ENCODE peak calls at places on chromosomes 11 and 22, in five cellular contexts. A is cardiac fibroblast, X is tibial artery, F is H9, Z is heart right ventricle. L is an unnamed sample.

GRCh38 chr11:119335091-119335654 is 846 bp downstream of the RNF26 start:
- DNase-seq in X (no peak), A (no peak), F (no peak), Z (no peak), L (no peak)

GRCh38 chr22:11627436-11627797 is 3900.6 kb upstream of the OR11H1 start:
- DNase-seq in X (no peak), A (no peak), F (no peak), Z (no peak), L (no peak)

GRCh38 chr22:47015589-47016178 is 253.2 kb downstream of the TBC1D22A start:
- DNase-seq in Z (no peak), F (no peak), X (no peak), A (no peak), L (no peak)

GRCh38 chr11:47514825-47515647 is 37.9 kb downstream of the CELF1 start:
- DNase-seq in X (no peak), F (peak), A (peak), Z (no peak), L (no peak)

GRCh38 chr11:14578551-14578956 is 58.4 kb upstream of the PSMA1 start:
- DNase-seq in X (no peak), A (peak), F (no peak), Z (no peak), L (no peak)

GRCh38 chr22:44181033-44181911 is 547 bp downstream of the PARVG start:
- DNase-seq in A (no peak), Z (peak), F (no peak), X (no peak), L (no peak)

GRCh38 chr11:63445720-63446119 is 45.2 kb downstream of the PLAAT5 start:
- DNase-seq in Z (no peak), X (no peak), F (no peak), A (peak), L (no peak)

GRCh38 chr11:128720522-128720985 is 26.7 kb downstream of the FLI1 start:
- DNase-seq in A (no peak), X (no peak), F (peak), Z (no peak), L (peak)

GRCh38 chr22:29798801-29799200 is 31.6 kb downstream of the UQCR10 start:
- DNase-seq in X (no peak), A (no peak), F (no peak), Z (peak), L (no peak)

GRCh38 chr11:124535552-124536232 is 7.8 kb downstream of the OR8B12 start:
- DNase-seq in Z (no peak), F (no peak), A (peak), X (no peak), L (no peak)

GRCh38 chr22:43897751-43898261 is 6.0 kb upstream of the PNPLA5 start:
- DNase-seq in Z (no peak), A (peak), X (no peak), F (no peak), L (no peak)

GRCh38 chr22:46395145-46395544 is 59.6 kb downstream of the TRMU start:
- DNase-seq in A (no peak), F (no peak), Z (no peak), X (no peak), L (no peak)

GRCh38 chr11:120579601-120580000 is 68.1 kb downstream of the GRIK4 start:
- DNase-seq in F (no peak), X (no peak), Z (no peak), A (no peak), L (no peak)

GRCh38 chr22:38163844-38164577 is 17.6 kb downstream of the PLA2G6 start:
- DNase-seq in F (no peak), A (no peak), X (no peak), Z (no peak), L (no peak)

GRCh38 chr11:17244046-17244445 is 32.5 kb upstream of the NUCB2 start:
- DNase-seq in F (no peak), X (no peak), A (no peak), Z (no peak), L (no peak)

GRCh38 chr22:39724857-39725256 is 154.3 kb downstream of the CACNA1I start:
- DNase-seq in Z (no peak), A (no peak), F (no peak), X (no peak), L (no peak)

GRCh38 chr11:95596011-95596489 is 193.5 kb downstream of the FAM76B start:
- DNase-seq in F (no peak), X (no peak), A (peak), Z (no peak), L (no peak)

GRCh38 chr22:50191041-50191740 is 5.5 kb downstream of the TRABD start:
- DNase-seq in F (no peak), A (no peak), X (no peak), Z (peak), L (peak)

GRCh38 chr11:68038718-68039525 is at the start of gene TCIRG1:
- DNase-seq in Z (peak), F (peak), A (peak), X (peak), L (peak)

GRCh38 chr11:13314676-13315394 is 37.2 kb downstream of the BMAL1 start:
- DNase-seq in X (no peak), Z (no peak), F (no peak), A (no peak), L (no peak)

GRCh38 chr11:102268083-102268984 is 49.0 kb upstream of the BIRC3 start:
- DNase-seq in A (peak), X (peak), F (peak), Z (peak), L (peak)

GRCh38 chr11:3795131-3796092 is 1.9 kb downstream of the NUP98 start:
- DNase-seq in A (no peak), X (no peak), F (no peak), Z (no peak), L (no peak)

GRCh38 chr22:17772963-17773605 is 1.2 kb downstream of the BID start:
- DNase-seq in F (no peak), A (peak), Z (no peak), X (no peak), L (no peak)

GRCh38 chr11:66124564-66124963 is 54.5 kb downstream of the PACS1 start:
- DNase-seq in A (peak), X (no peak), F (no peak), Z (no peak), L (no peak)

GRCh38 chr22:29145321-29146072 is 60.2 kb upstream of the EMID1 start:
- DNase-seq in Z (no peak), A (no peak), X (no peak), F (no peak), L (no peak)

GRCh38 chr11:65625628-65626342 is 10.2 kb downstream of the PCNX3 start:
- DNase-seq in X (peak), Z (peak), A (peak), F (peak), L (peak)

GRCh38 chr22:38570841-38571364 is 920 bp upstream of the DMC1 start:
- DNase-seq in F (peak), A (peak), X (peak), Z (peak), L (peak)

GRCh38 chr22:26672590-26673468 is 15.4 kb downstream of the MIAT start:
- DNase-seq in Z (peak), F (peak), X (peak), A (peak), L (peak)
- TF ChIP-seq CTCF in Z (peak), F (peak), X (no peak), A (peak), L (peak)

GRCh38 chr11:83256602-83257340 is 29.4 kb downstream of the CCDC90B start:
- DNase-seq in X (no peak), A (no peak), Z (no peak), F (no peak), L (no peak)
- TF ChIP-seq CTCF in X (no peak), A (no peak), Z (no peak), F (no peak), L (no peak)

DNA sequence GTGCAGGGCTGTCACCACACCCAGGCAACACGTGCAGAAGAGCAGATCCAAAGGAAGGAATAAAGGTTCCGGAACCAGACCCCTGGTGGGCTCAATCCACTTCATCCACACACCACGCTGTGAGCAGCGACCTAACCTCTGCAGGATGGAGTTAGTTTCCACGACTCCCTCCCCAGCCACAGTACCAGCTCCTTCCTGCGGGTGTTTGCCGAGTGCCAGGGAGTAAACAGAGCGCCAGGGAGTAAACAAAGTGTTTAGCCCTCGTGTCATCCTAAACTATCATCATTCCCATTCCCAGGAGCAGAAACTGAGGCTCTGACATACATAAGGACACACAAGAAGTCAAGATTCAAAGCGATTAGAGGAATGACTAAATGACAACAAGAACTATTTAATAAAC is 261.3 kb downstream of the MN1 start:
- DNase-seq in A (no peak), X (no peak), F (no peak), Z (no peak), L (no peak)
- TF ChIP-seq CTCF in A (no peak), X (no peak), F (no peak), Z (no peak), L (no peak)

DNA sequence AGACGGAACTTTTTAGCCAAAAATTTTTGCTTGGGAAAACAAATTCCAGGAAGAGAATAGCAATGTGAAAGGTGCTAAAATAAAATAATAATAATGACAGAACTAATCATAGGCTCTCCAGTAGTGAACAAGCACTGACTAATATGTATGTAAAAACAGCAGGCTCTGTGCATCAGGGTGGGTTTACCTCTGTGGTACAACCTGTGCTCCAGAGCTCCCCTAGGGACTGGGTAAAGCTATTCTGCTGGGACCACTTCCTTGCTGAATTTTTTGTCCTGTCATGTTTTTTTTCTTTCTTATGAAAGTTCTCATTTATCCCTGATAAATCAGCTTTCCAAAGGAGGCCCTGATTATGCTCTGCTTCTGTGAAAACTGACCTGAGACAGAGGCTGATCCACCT is 18.8 kb downstream of the LUZP2 start:
- DNase-seq in X (no peak), Z (no peak), F (peak), A (no peak), L (no peak)
- TF ChIP-seq CTCF in X (no peak), Z (no peak), F (peak), A (no peak), L (no peak)

DNA sequence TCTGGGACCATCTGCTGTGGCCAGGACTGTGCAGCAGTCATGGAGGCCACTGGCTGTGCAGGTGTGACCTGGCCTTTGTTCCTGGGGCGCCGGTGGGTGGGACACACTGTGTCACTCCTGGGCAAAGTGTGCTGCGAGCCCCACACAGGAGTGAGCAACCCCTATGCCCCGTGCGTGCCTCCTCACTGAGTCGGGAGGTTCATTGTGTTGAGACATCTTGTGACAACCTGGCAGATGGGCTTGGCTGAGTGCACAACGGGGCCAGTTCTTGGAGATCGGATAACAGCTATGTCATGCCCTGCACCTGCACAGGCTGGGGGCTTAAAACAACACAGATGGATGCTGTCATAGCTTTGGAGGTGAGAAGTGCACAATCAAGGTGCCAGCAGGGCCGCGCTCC is 13.5 kb downstream of the ANO1 start:
- DNase-seq in Z (no peak), A (no peak), F (no peak), X (no peak), L (no peak)
- TF ChIP-seq CTCF in Z (no peak), A (no peak), F (no peak), X (no peak), L (no peak)

DNA sequence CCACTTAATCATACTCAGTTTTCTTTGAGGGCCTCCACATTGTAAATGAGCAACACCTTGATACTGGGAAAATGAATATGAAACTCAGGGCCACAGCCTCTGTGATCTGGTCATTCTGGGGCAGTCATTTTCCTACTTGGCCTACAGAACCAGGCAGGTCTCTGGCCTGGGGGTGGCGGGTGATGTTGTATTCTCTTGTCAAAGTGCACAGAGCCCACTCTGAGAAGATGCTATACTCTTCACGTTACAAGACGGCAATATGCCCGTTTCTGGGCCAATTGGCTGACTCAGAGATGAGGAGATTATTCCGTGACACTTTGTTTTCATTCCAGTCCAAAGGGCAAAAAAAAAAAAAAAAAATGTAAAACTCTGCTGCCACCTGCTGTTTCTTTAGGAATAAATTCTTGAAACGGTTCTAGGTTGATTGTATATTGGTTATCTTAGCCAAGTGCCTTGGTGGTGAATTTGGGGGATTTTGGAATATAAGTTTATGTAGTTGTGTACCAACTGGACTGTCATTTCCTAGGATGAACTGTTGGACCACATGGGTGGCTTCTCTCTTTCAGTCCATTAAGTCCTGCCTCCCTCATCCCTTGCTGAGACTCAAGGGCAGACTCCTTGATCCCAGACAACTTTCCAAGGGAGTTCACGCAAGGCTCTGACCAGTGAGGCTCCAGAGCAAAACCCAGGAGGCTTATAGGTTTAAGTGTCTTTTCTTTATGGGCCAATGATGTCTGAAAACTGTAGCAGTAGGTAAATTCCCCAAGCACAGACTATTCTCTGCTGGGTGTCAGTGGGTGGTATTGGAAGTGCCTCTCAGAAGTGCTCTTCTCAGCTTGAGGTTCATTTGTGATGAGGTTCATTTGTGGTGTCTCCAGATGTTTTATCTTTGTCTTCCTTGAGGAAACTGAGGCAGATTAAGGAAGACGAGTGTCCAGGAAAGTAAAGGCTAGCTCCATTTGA is 18.2 kb downstream of the ADM start:
- DNase-seq in Z (no peak), F (no peak), X (peak), A (peak), L (no peak)
- TF ChIP-seq CTCF in Z (peak), F (peak), X (peak), A (peak), L (peak)